ENCODE peak calls at places on chromosomes 3 and 15, in eight cellular contexts. U is effector memory CD4-positive, alpha-beta T cell; D is stimulated activated effector memory CD8-positive, alpha-beta T cell treated with anti-CD3 and anti-CD28 coated beads, Interleukin-12 subunit alpha, Interleukin-12 subunit beta, amount 100 ng/mL, for 72 hours; Q is stimulated activated CD8-positive, alpha-beta memory T cell treated with anti-CD3 and anti-CD28 coated beads, Interleukin-15, amount 100 ng/mL, for 24 hours; F is left ventricle myocardium inferior; S is vagina; K is stimulated activated CD4-positive, alpha-beta T cell treated with anti-CD3 and anti-CD28 coated beads, Interleukin-12 subunit alpha, Interleukin-12 subunit beta, amount 100 ng/mL, for 4 hours; J is hippocampal formation. E is an unnamed sample.

GRCh38 chr3:112293368-112294321 is at the start of gene SLC9C1:
- DNase-seq in S (no peak), F (no peak), K (no peak), U (no peak), Q (no peak), D (peak; percentile 52), J (peak; percentile 88), E (no peak)

GRCh38 chr3:50194128-50194902 is 2.9 kb downstream of the GNAT1 start:
- DNase-seq in S (no peak), Q (peak; percentile 44), U (peak; percentile 76), D (peak; percentile 85), J (peak; percentile 26), F (peak; percentile 65), K (peak; percentile 83), E (peak; percentile 15)

GRCh38 chr15:27465213-27465612 is 494.2 kb downstream of the GABRG3 start:
- DNase-seq in K (no peak), D (no peak), U (no peak), F (no peak), J (no peak), S (no peak), Q (no peak), E (no peak)

GRCh38 chr3:190458040-190458439 is 8.3 kb upstream of the TMEM207 start:
- DNase-seq in J (no peak), K (no peak), U (no peak), S (no peak), Q (no peak), D (no peak), F (no peak), E (no peak)

GRCh38 chr3:77667901-77668300 is 628.0 kb downstream of the ROBO2 start:
- DNase-seq in K (no peak), F (no peak), D (no peak), S (no peak), U (no peak), J (no peak), Q (no peak), E (no peak)

GRCh38 chr3:186060222-186060621 is 48.7 kb downstream of the ETV5 start:
- DNase-seq in F (no peak), K (no peak), Q (no peak), S (no peak), D (no peak), U (no peak), J (no peak), E (peak; percentile 34)

GRCh38 chr15:74616020-74616939 is 644 bp downstream of the CLK3 start:
- DNase-seq in K (peak; percentile 62), U (peak; percentile 56), J (no peak), F (peak; percentile 81), Q (no peak), S (no peak), D (peak; percentile 74), E (peak; percentile 69)

GRCh38 chr15:90425726-90426346 is 37.8 kb downstream of the IQGAP1 start:
- DNase-seq in D (no peak), U (no peak), F (no peak), K (no peak), J (no peak), Q (no peak), S (no peak), E (no peak)

E was measured in GF-D8.